ENCODE peak calls at places on chromosomes 16 and 17, in four cellular contexts. O is GM23248, J is thoracic aorta, X is RWPE2. U is an unnamed sample.

GRCh38 chr17:78628547-78629435 is 51.6 kb upstream of the DNAH17 start:
- DNase-seq in O (no peak), J (no peak), X (no peak), U (no peak)

GRCh38 chr17:27950995-27951394 is 57.8 kb upstream of the LYRM9 start:
- DNase-seq in O (no peak), J (no peak), X (no peak), U (no peak)

GRCh38 chr16:14545346-14545884 is 84.6 kb downstream of the PARN start:
- DNase-seq in X (no peak), O (no peak), J (no peak), U (no peak)

GRCh38 chr17:82922646-82923045 is 82.8 kb upstream of the ZNF750 start:
- DNase-seq in J (no peak), X (no peak), O (no peak), U (no peak)

GRCh38 chr17:48577330-48577945 is 712 bp downstream of the HOXB4 start:
- DNase-seq in J (no peak), O (peak; percentile 63), X (no peak), U (no peak)

GRCh38 chr16:57380671-57381462 is 8.6 kb downstream of the CX3CL1 start:
- DNase-seq in X (no peak), J (no peak), O (no peak), U (peak; percentile 72)

GRCh38 chr17:74358696-74359095 is 3.0 kb downstream of the BTBD17 start:
- DNase-seq in X (no peak), J (no peak), O (no peak), U (no peak)

GRCh38 chr17:81870978-81871386 is at the start of gene ARHGDIA:
- DNase-seq in J (no peak), X (peak; percentile 96), O (no peak), U (no peak)

GRCh38 chr17:64147110-64148016 is 17.4 kb upstream of the ERN1 start:
- DNase-seq in J (no peak), O (peak; percentile 36), X (no peak), U (no peak)

GRCh38 chr17:29722411-29723198 is 99.9 kb upstream of the CORO6 start:
- DNase-seq in O (peak; percentile 77), X (no peak), J (no peak), U (peak; percentile 25)

GRCh38 chr17:17304521-17304985 is 1.4 kb downstream of the NT5M start:
- DNase-seq in J (no peak), X (no peak), O (no peak), U (no peak)

GRCh38 chr16:30948956-30949654 is at the start of gene ORAI3:
- DNase-seq in O (peak; percentile 86), X (no peak), J (no peak), U (no peak)

GRCh38 chr17:37737971-37738370 is 6.9 kb downstream of the HNF1B start:
- DNase-seq in O (peak; percentile 56), X (no peak), J (no peak), U (no peak)

GRCh38 chr16:30085820-30086219 is 5.9 kb downstream of the TBX6 start:
- DNase-seq in J (no peak), O (no peak), X (no peak), U (no peak)

GRCh38 chr17:12020595-12021590 is at the start of gene MAP2K4:
- DNase-seq in J (peak; percentile 54), X (peak; percentile 83), O (peak; percentile 97), U (peak; percentile 94)

GRCh38 chr17:27457731-27458523 is 1.7 kb downstream of the KSR1 start:
- DNase-seq in J (no peak), X (no peak), O (peak; percentile 41), U (no peak)

GRCh38 chr17:43839670-43840101 is 6.7 kb upstream of the MPP3 start:
- DNase-seq in O (no peak), J (no peak), X (no peak), U (no peak)

GRCh38 chr17:38861399-38861843 is 7.9 kb upstream of the RPL23 start:
- DNase-seq in O (no peak), J (no peak), X (no peak), U (no peak)

GRCh38 chr16:5252800-5253199 is 155.2 kb upstream of the EEF2KMT start:
- DNase-seq in X (no peak), O (no peak), J (no peak), U (no peak)

GRCh38 chr16:25488435-25488834 is 203.3 kb upstream of the HS3ST4 start:
- DNase-seq in O (no peak), J (no peak), X (no peak), U (no peak)

GRCh38 chr16:81997738-81998137 is 13.5 kb downstream of the SDR42E1 start:
- DNase-seq in X (no peak), O (peak; percentile 82), J (no peak), U (no peak)

GRCh38 chr17:45228121-45228941 is 6.6 kb downstream of the FMNL1 start:
- DNase-seq in O (no peak), J (no peak), X (no peak), U (no peak)

GRCh38 chr17:59431606-59432005 is 100.2 kb downstream of the YPEL2 start:
- DNase-seq in X (no peak), O (no peak), J (no peak), U (no peak)

GRCh38 chr16:27365142-27366089 is 36.6 kb upstream of the IL21R start:
- DNase-seq in J (no peak), X (no peak), O (peak; percentile 65), U (no peak)

GRCh38 chr16:88697831-88698693 is 8.1 kb downstream of the RNF166 start:
- DNase-seq in X (no peak), J (no peak), O (no peak), U (no peak)

GRCh38 chr16:53893731-53894435 is 189.9 kb downstream of the FTO start:
- DNase-seq in O (peak; percentile 89), X (no peak), J (no peak), U (no peak)

GRCh38 chr17:58331815-58332719 is 3.5 kb upstream of the TSPOAP1 start:
- DNase-seq in X (peak; percentile 65), J (no peak), O (no peak), U (peak; percentile 52)

GRCh38 chr17:41645371-41646063 is 21.1 kb upstream of the KRT17 start:
- DNase-seq in X (peak; percentile 30), J (no peak), O (peak; percentile 74), U (no peak)

GRCh38 chr17:41647038-41647813 is 22.9 kb upstream of the KRT17 start:
- DNase-seq in X (peak; percentile 51), J (no peak), O (no peak), U (no peak)

GRCh38 chr17:41649923-41650519 is 25.6 kb upstream of the KRT17 start:
- DNase-seq in O (no peak), X (no peak), J (no peak), U (no peak)

GRCh38 chr17:41648411-41649195 is 24.2 kb upstream of the KRT17 start:
- DNase-seq in J (peak; percentile 35), O (peak; percentile 87), X (no peak), U (peak; percentile 92)

GRCh38 chr17:41647940-41648410 is 23.6 kb upstream of the KRT17 start:
- DNase-seq in X (no peak), O (peak; percentile 78), J (peak; percentile 67), U (peak; percentile 59)
- H3K4me3 ChIP-seq in X (no peak overlapping the region), O (peak overlapping the region; percentile 53), J (peak overlapping the region; percentile 70), U (peak overlapping the region; percentile 31)

DNA sequence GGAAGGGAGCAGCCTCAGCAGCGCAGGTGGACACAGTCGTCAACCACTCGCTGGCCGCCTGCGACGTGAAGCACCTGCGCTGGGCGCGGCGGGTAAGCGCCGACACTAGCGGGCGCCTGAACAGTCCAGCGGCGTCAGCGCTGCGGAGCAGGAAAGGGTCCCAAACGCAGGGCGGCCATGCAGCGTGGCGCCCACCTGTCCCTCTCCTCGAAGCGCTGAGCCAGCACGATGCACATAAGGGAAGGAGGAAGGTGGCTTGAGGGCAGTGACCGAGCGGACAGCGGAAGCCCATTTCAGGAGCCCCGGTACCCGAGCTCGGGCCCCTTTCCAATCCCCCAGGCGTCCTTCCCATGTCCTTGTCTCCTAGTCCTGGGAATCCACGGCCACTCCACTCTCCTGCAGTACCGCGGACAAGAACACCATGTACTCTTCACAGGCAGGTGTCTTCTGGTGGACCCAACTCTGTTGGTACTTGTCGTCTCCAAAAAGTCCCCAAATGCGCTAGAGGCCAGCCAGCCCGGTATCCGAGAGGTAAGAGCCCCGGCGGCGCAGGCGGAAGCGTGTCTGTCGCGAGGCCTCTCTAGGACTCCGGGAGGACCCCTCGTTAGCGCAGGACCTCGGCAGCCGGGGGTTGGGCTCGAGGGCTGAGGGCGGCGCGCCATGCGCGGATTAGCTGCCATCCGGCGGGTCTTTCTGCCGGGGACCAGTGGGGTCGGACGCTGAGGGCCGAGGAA is 14.4 kb downstream of the ZNF232 start:
- DNase-seq in J (no peak), X (no peak), O (no peak), U (no peak)
- H3K9me3 ChIP-seq in J (peaks cover 53% of the 10 kb centered on the region), X (peaks cover 37% of the 10 kb centered on the region), O (peaks cover 7% of the 10 kb centered on the region), U (peaks cover 55% of the 10 kb centered on the region)

DNA sequence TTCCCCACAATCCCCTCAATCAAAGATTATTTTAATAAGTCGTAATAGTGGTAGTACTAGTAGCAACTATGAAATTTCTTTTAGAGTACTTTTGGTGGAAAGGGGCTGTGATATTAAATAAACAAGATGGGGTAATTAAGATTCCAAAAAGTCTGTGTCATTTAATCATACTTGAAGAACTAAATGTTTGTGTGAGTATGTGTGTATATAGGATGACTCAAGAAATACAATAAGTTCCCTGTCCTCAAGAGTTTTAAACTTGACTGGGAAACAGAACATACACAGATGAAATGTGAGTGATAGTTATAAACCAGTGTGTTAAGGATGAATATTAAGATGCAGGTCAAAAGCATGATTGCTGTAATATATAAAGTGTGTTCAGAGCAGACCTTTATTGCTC is 2.3 kb downstream of the ALDH3A2 start:
- DNase-seq in O (peak; percentile 67), J (no peak), X (no peak), U (no peak)
- H3K4me3 ChIP-seq in O (peak overlapping the region; percentile 83), J (peak overlapping the region; percentile 93), X (peak overlapping the region; percentile 51), U (peak overlapping the region; percentile 16)

GRCh38 chr16:75179208-75179607 is 27.8 kb downstream of the CTRB2 start:
- DNase-seq in O (no peak), J (no peak), X (no peak), U (no peak)
- H3K9me3 ChIP-seq in O (no peaks in the 10 kb centered on the region), J (peaks cover 22% of the 10 kb centered on the region), X (peaks cover 7% of the 10 kb centered on the region), U (peaks cover 37% of the 10 kb centered on the region)